ENCODE peak calls at places on chromosomes 7 and 10, in five cellular contexts. T, N, U, V and H are unnamed samples.

GRCh38 chr7:150367677-150368097 is 935 bp upstream of the REPIN1 start:
- DNase-seq in V (no peak), U (no peak), T (peak; percentile 73), N (no peak), H (no peak)

GRCh38 chr10:31393844-31394243 is 74.8 kb downstream of the ZEB1 start:
- DNase-seq in V (no peak), U (no peak), T (no peak), N (no peak), H (no peak)

GRCh38 chr7:139626817-139627216 is 103.3 kb downstream of the CLEC2L start:
- DNase-seq in V (no peak), U (no peak), N (no peak), T (no peak), H (no peak)

GRCh38 chr10:34504534-34504933 is 310.6 kb downstream of the PARD3 start:
- DNase-seq in T (peak; percentile 84), U (peak; percentile 50), N (no peak), V (no peak), H (no peak)

GRCh38 chr7:132024290-132024689 is 467.9 kb upstream of the PODXL start:
- DNase-seq in U (no peak), T (no peak), V (no peak), N (no peak), H (no peak)

GRCh38 chr10:113252650-113253560 is 299.9 kb upstream of the HABP2 start:
- DNase-seq in N (no peak), V (no peak), U (no peak), T (no peak), H (peak; percentile 67)

GRCh38 chr7:36116347-36117200 is 36.5 kb upstream of the EEPD1 start:
- DNase-seq in U (no peak), V (no peak), N (no peak), T (peak; percentile 56), H (peak; percentile 4)

GRCh38 chr7:108235451-108236061 is 105.4 kb upstream of the LAMB4 start:
- DNase-seq in U (peak; percentile 65), T (peak; percentile 15), N (no peak), V (no peak), H (peak; percentile 64)

GRCh38 chr10:11285171-11285570 is 267.5 kb downstream of the CELF2 start:
- DNase-seq in N (no peak), V (no peak), T (no peak), U (no peak), H (no peak)

GRCh38 chr7:108413782-108414492 is 42.3 kb downstream of the NRCAM start:
- DNase-seq in U (peak; percentile 50), N (peak; percentile 69), T (peak; percentile 76), V (no peak), H (no peak)

GRCh38 chr10:97779492-97779891 is 7.7 kb upstream of the SFRP5 start:
- DNase-seq in U (no peak), N (no peak), V (no peak), T (no peak), H (no peak)

GRCh38 chr7:103132995-103133688 is 15.8 kb downstream of the NAPEPLD start:
- DNase-seq in V (no peak), T (no peak), N (no peak), U (no peak), H (no peak)

GRCh38 chr7:13890793-13891192 is 98.7 kb downstream of the ETV1 start:
- DNase-seq in V (no peak), N (no peak), U (no peak), T (no peak), H (no peak)

GRCh38 chr7:99473315-99473596 is 566 bp downstream of the ZNF789 start:
- DNase-seq in N (peak; percentile 67), V (no peak), T (peak; percentile 82), U (peak; percentile 80), H (peak; percentile 69)

GRCh38 chr7:85162743-85163142 is 24.1 kb downstream of the SEMA3D start:
- DNase-seq in V (no peak), T (no peak), U (peak; percentile 40), N (no peak), H (no peak)

GRCh38 chr7:129782257-129783096 is 170.3 kb downstream of the UBE2H start:
- DNase-seq in V (no peak), T (no peak), N (no peak), U (no peak), H (peak; percentile 2)

GRCh38 chr10:112969131-112969530 is 19.1 kb downstream of the TCF7L2 start:
- DNase-seq in U (no peak), N (no peak), V (no peak), T (no peak), H (no peak)

GRCh38 chr7:27119412-27119911 is 11.1 kb downstream of the HOXA4 start:
- DNase-seq in U (no peak), V (no peak), N (no peak), T (no peak), H (no peak)

GRCh38 chr7:7569615-7570014 is 2.9 kb downstream of the MIOS start:
- DNase-seq in V (no peak), N (no peak), T (peak; percentile 29), U (no peak), H (no peak)

GRCh38 chr7:131935180-131935579 is 378.8 kb upstream of the PODXL start:
- DNase-seq in N (no peak), V (no peak), U (no peak), T (no peak), H (no peak)

GRCh38 chr7:130926021-130926691 is 192.1 kb upstream of the KLF14 start:
- DNase-seq in N (no peak), U (no peak), V (no peak), T (no peak), H (no peak)

GRCh38 chr10:43230101-43230908 is 36.6 kb downstream of the RASGEF1A start:
- DNase-seq in U (no peak), V (no peak), T (no peak), N (peak; percentile 70), H (no peak)

GRCh38 chr10:120266037-120266436 is 191.0 kb upstream of the PLPP4 start:
- DNase-seq in N (no peak), T (no peak), U (no peak), V (no peak), H (no peak)

GRCh38 chr7:89826574-89826973 is 327.7 kb upstream of the STEAP1 start:
- DNase-seq in T (no peak), N (no peak), U (no peak), V (no peak), H (no peak)

GRCh38 chr10:90983940-90984549 is 63.2 kb upstream of the ANKRD1 start:
- DNase-seq in U (no peak), T (no peak), V (no peak), N (peak; percentile 21), H (no peak)

GRCh38 chr7:129864042-129864441 is 88.7 kb downstream of the UBE2H start:
- DNase-seq in U (peak; percentile 77), V (no peak), T (no peak), N (no peak), H (peak; percentile 86)

GRCh38 chr10:31204090-31204489 is 114.9 kb upstream of the ZEB1 start:
- DNase-seq in U (peak; percentile 50), T (no peak), N (no peak), V (no peak), H (peak; percentile 27)

GRCh38 chr10:1573981-1574380 is 163.3 kb downstream of the ADARB2 start:
- DNase-seq in U (no peak), V (no peak), N (no peak), T (no peak), H (no peak)

GRCh38 chr10:283916-284356 is 148.7 kb downstream of the ZMYND11 start:
- DNase-seq in T (no peak), V (no peak), N (no peak), U (no peak), H (no peak)

GRCh38 chr7:48904975-48905374 is 19.4 kb upstream of the CDC14C start:
- DNase-seq in V (no peak), N (peak; percentile 2), U (no peak), T (no peak), H (no peak)

GRCh38 chr7:127588019-127588696 is at the start of gene ARF5:
- DNase-seq in N (peak; percentile 92), U (peak; percentile 80), V (peak; percentile 84), T (peak; percentile 84), H (peak; percentile 79)

GRCh38 chr10:77204171-77204570 is 433.4 kb downstream of the KCNMA1 start:
- DNase-seq in V (no peak), N (no peak), U (no peak), T (no peak), H (no peak)

GRCh38 chr7:40721344-40721949 is 586.6 kb downstream of the SUGCT start:
- DNase-seq in V (no peak), T (no peak), N (no peak), U (no peak), H (peak; percentile 84)

GRCh38 chr7:4013793-4014192 is 668.3 kb upstream of the FOXK1 start:
- DNase-seq in N (no peak), V (no peak), U (no peak), T (no peak), H (no peak)

GRCh38 chr7:50739744-50740455 is 42.8 kb downstream of the GRB10 start:
- DNase-seq in T (peak; percentile 15), N (peak; percentile 39), V (peak; percentile 42), U (peak; percentile 25), H (peak; percentile 41)

GRCh38 chr7:155787171-155787851 is 25.0 kb downstream of the SHH start:
- DNase-seq in T (no peak), V (no peak), N (peak; percentile 50), U (no peak), H (peak; percentile 25)

GRCh38 chr10:63267414-63268138 is 134.4 kb downstream of the NRBF2 start:
- DNase-seq in V (no peak), T (peak; percentile 83), U (peak; percentile 89), N (peak; percentile 69), H (peak; percentile 89)

DNA sequence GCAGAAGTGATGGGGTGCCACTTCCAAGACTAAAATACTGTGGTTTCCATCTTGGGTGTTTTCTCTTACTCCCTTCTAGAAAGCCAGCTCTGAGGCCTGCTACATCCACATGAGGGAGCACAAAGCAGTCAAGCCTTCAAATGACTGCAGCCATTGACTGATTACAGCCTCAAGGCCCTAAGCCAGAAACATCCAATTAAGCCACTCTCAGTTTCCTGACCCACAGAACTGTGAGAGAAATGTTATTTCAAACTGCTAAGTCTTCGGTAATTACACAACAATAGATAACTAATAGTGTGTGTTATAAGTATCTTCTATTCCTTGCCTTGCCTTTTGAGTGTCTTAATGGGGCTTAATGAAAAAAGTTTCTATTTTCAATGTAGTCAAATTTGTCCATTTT is 24.8 kb downstream of the BRAF start:
- DNase-seq in N (peak; percentile 53), U (no peak), T (no peak), V (no peak), H (no peak)
- TF ChIP-seq CTCF in N (no peak), U (no peak), T (no peak), V (no peak), H (no peak)

GRCh38 chr10:99520040-99520803 is 12.5 kb upstream of the NKX2-3 start:
- DNase-seq in N (peak; percentile 59), U (no peak), T (no peak), V (no peak), H (no peak)
- H3K4me3 ChIP-seq in N (peak overlapping the region; percentile 51), U (no peak overlapping the region), T (no peak overlapping the region), V (no peak overlapping the region), H (no peak overlapping the region)

GRCh38 chr7:92880212-92881090 is 44.1 kb upstream of the CDK6 start:
- DNase-seq in N (peak; percentile 86), T (peak; percentile 22), U (peak; percentile 47), V (no peak), H (peak; percentile 20)
- TF ChIP-seq CTCF in N (peak; percentile 85), T (no peak), U (no peak), V (no peak), H (peak; percentile 25)

DNA sequence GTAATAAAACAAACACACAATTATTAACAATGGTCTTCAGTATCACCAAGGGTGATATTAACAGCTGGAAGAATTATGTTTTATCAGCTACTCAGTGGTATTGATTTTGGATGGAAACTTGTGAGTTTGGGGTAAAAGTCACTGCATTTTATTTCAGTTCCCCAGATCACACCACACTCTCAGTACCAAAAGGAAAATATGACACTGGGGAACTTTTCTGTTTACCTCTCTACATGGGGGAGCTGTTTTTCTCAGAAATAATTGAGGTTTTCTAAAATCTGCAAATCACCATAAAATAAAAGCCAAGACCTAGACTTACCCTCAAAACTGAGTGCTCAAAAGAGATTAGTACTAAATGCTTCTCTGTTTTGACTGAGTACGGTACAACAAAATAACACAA is 98.6 kb upstream of the FEZF1 start:
- DNase-seq in V (no peak), N (no peak), T (no peak), U (no peak), H (no peak)
- H3K4me3 ChIP-seq in V (no peak overlapping the region), N (no peak overlapping the region), T (no peak overlapping the region), U (no peak overlapping the region), H (no peak overlapping the region)